ENCODE peak calls at places on chromosomes 1 and 21, in six cellular contexts. R is GM19239; Y is neural crest cell; A is stimulated activated CD4-positive, alpha-beta T cell treated with anti-CD3 and anti-CD28 coated beads, Interleukin-12 subunit alpha, Interleukin-12 subunit beta, amount 100 ng/mL, for 24 hours; H is ureter; W is GM20000. X is an unnamed sample.

GRCh38 chr1:79215311-79215710 is 208.8 kb upstream of the ADGRL4 start:
- DNase-seq in R (no peak), Y (no peak), A (no peak), W (no peak), H (no peak), X (no peak)

GRCh38 chr1:244645890-244646289 is 7.0 kb upstream of the DESI2 start:
- DNase-seq in W (no peak), H (no peak), A (no peak), Y (no peak), R (no peak), X (no peak)

GRCh38 chr1:91684599-91685196 is 184.0 kb downstream of the CDC7 start:
- DNase-seq in Y (no peak), H (no peak), W (peak), R (no peak), A (no peak), X (peak)

GRCh38 chr1:76209238-76209637 is 134.7 kb downstream of the ST6GALNAC3 start:
- DNase-seq in Y (no peak), R (no peak), W (no peak), A (no peak), H (no peak), X (no peak)

GRCh38 chr21:46111193-46111571 is 13.3 kb downstream of the COL6A2 start:
- DNase-seq in W (no peak), Y (no peak), A (no peak), R (no peak), H (no peak), X (no peak)

GRCh38 chr1:153679337-153680119 is 1.0 kb downstream of the NPR1 start:
- DNase-seq in A (no peak), R (no peak), Y (peak), H (no peak), W (peak), X (peak)

GRCh38 chr1:245710961-245711903 is 556.4 kb downstream of the KIF26B start:
- DNase-seq in H (no peak), W (peak), R (no peak), A (no peak), Y (no peak), X (no peak)

GRCh38 chr1:235357485-235358378 is 9.5 kb upstream of the TBCE start:
- DNase-seq in H (no peak), Y (no peak), W (no peak), R (no peak), A (no peak), X (no peak)

GRCh38 chr1:59198565-59198964 is 98.3 kb upstream of the FGGY start:
- DNase-seq in Y (no peak), A (no peak), H (no peak), W (no peak), R (no peak), X (no peak)